ENCODE peak calls at places on chromosomes 7 and 10, in four cellular contexts. J, W, C and P are unnamed samples. For H3K4me1 and H3K27me3, the result is how much of the 10 kb centered on the place peaks cover.

GRCh38 chr10:128759174-128759573 is 633.0 kb upstream of the MKI67 start:
- DNase-seq in J (no peak), W (no peak), C (no peak), P (no peak)

GRCh38 chr10:52484426-52485065 is 170.5 kb downstream of the DKK1 start:
- DNase-seq in W (no peak), C (no peak), J (no peak), P (no peak)

GRCh38 chr7:4302203-4302905 is 379.7 kb upstream of the FOXK1 start:
- DNase-seq in W (no peak), C (no peak), J (no peak), P (no peak)

GRCh38 chr7:85004402-85004801 is 182.5 kb downstream of the SEMA3D start:
- DNase-seq in J (no peak), W (no peak), C (no peak), P (no peak)

GRCh38 chr7:95687759-95688343 is 84.5 kb upstream of the DYNC1I1 start:
- DNase-seq in J (peak), W (no peak), C (no peak), P (no peak)

GRCh38 chr10:30671011-30671616 is 41.6 kb upstream of the LYZL2 start:
- DNase-seq in W (peak), C (no peak), J (peak), P (no peak)

GRCh38 chr10:79982861-79983260 is 34.0 kb upstream of the SFTPD start:
- DNase-seq in W (no peak), C (no peak), J (no peak), P (no peak)

GRCh38 chr7:26365897-26366267 is 74.2 kb downstream of the SNX10 start:
- DNase-seq in J (no peak), C (no peak), W (no peak), P (no peak)

GRCh38 chr10:12097791-12098190 is 29.0 kb downstream of the DHTKD1 start:
- DNase-seq in J (no peak), C (no peak), W (no peak), P (no peak)

GRCh38 chr10:125225051-125225450 is 64.7 kb upstream of the CTBP2 start:
- DNase-seq in J (no peak), W (no peak), C (no peak), P (no peak)

GRCh38 chr7:2212906-2213305 is 19.8 kb downstream of the MAD1L1 start:
- DNase-seq in C (no peak), J (no peak), W (no peak), P (no peak)

GRCh38 chr10:22737587-22737986 is 23.2 kb upstream of the PIP4K2A start:
- DNase-seq in J (no peak), C (peak), W (no peak), P (no peak)

GRCh38 chr7:157000741-157001653 is 9.5 kb downstream of the MNX1 start:
- DNase-seq in J (no peak), C (no peak), W (no peak), P (no peak)

GRCh38 chr10:85658518-85658917 is 708.1 kb downstream of the GRID1 start:
- DNase-seq in C (no peak), W (no peak), J (no peak), P (no peak)

GRCh38 chr10:61992683-61993629 is 91.5 kb downstream of the ARID5B start:
- DNase-seq in C (peak), J (no peak), W (peak), P (peak)

GRCh38 chr7:17183630-17184328 is 114.7 kb upstream of the AHR start:
- DNase-seq in W (no peak), J (no peak), C (no peak), P (no peak)

GRCh38 chr7:97732567-97733275 is 835 bp downstream of the TAC1 start:
- DNase-seq in J (no peak), W (no peak), C (no peak), P (no peak)

GRCh38 chr7:23020742-23021401 is 6.9 kb upstream of the HYCC1 start:
- DNase-seq in W (no peak), J (peak), C (peak), P (no peak)

GRCh38 chr7:41886906-41887311 is 184.0 kb upstream of the INHBA start:
- DNase-seq in W (no peak), C (peak), J (no peak), P (peak)

GRCh38 chr7:29811597-29811996 is 5.3 kb downstream of the WIPF3 start:
- DNase-seq in C (no peak), J (no peak), W (no peak), P (no peak)

GRCh38 chr7:55251313-55251712 is 113.8 kb upstream of the LANCL2 start:
- DNase-seq in J (no peak), W (no peak), C (no peak), P (no peak)

GRCh38 chr7:50834679-50835078 is 52.0 kb upstream of the GRB10 start:
- DNase-seq in J (no peak), C (no peak), W (no peak), P (no peak)

GRCh38 chr7:100481466-100481865 is 2.3 kb upstream of the NYAP1 start:
- DNase-seq in J (no peak), W (no peak), C (no peak), P (no peak)

GRCh38 chr7:47940482-47941001 is 7.7 kb downstream of the PKD1L1 start:
- DNase-seq in W (no peak), J (no peak), C (peak), P (peak)

GRCh38 chr7:84450802-84451201 is 256.2 kb upstream of the SEMA3A start:
- DNase-seq in W (no peak), J (no peak), C (no peak), P (no peak)

GRCh38 chr7:55420535-55420934 is 55.4 kb downstream of the LANCL2 start:
- DNase-seq in C (no peak), J (no peak), W (no peak), P (no peak)

GRCh38 chr7:159028456-159029401 is 115.9 kb downstream of the VIPR2 start:
- DNase-seq in C (no peak), J (no peak), W (no peak), P (peak)

GRCh38 chr10:73893386-73893785 is 17.5 kb upstream of the PLAU start:
- DNase-seq in C (no peak), J (no peak), W (no peak), P (no peak)
- H3K4me1 ChIP-seq in C (under half), J (half or more), W (under half), P (under half)

GRCh38 chr7:121755818-121756501 is 117.0 kb upstream of the PTPRZ1 start:
- DNase-seq in J (no peak), C (no peak), W (no peak), P (no peak)

GRCh38 chr7:121755286-121755685 is 117.7 kb upstream of the PTPRZ1 start:
- DNase-seq in W (no peak), C (no peak), J (no peak), P (no peak)

GRCh38 chr7:121748546-121748945 is 124.4 kb upstream of the PTPRZ1 start:
- DNase-seq in W (no peak), J (no peak), C (no peak), P (no peak)

GRCh38 chr7:121753965-121754364 is 119.0 kb upstream of the PTPRZ1 start:
- DNase-seq in W (no peak), C (no peak), J (no peak), P (no peak)

DNA sequence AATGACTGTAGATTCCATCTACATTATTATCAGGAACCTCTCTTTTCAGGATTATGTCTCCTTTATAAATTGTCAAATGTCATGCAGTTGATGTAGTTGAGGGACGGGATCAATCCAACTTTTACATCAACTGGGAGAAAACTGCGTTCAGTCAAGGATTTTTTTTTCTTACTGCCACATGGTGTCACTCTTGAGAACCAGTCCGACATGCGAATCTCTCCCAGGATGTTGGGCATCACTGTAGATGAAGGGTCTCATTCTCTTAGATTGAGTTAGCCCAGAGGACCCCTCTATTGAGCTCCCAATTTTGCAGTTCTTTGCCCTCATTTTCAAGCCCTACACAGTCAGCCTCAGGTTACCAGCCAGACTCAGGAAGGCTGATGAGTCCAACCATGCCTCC is 120.3 kb upstream of the PTPRZ1 start:
- DNase-seq in J (peak), W (no peak), C (no peak), P (no peak)
- H3K27me3 ChIP-seq in J (under half), W (under half), C (under half), P (under half)

DNA sequence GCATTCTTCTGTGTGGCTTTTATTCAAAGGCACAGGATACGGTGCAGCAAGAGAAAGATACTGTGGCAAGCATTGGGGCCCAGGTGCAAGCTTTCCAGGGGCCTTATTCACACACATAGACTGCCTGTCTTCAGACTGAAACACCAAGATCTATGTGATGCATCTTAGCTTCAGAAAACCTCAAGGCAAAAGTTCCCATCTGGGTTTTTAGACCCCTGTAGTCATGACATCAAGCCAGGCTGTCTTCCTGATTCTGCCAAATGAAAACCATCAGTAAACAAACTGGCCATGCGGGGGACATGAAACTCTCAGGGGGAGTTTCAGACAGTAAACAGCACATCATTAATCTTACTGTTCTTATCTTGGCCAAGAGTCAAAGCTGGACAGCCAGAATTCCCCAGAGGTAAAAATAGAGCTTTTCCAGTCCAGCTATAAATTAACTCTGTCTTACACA is 9.8 kb downstream of the AGBL3 start:
- DNase-seq in C (no peak), W (no peak), J (no peak), P (no peak)
- H3K4me1 ChIP-seq in C (under half), W (under half), J (under half), P (under half)

GRCh38 chr7:150974468-150975391 is 3.4 kb downstream of the KCNH2 start:
- DNase-seq in C (peak), J (peak), W (peak), P (peak)

GRCh38 chr7:150976529-150977381 is 1.4 kb downstream of the KCNH2 start:
- DNase-seq in C (peak), J (no peak), W (no peak), P (peak)

GRCh38 chr7:150977382-150978135 is 562 bp downstream of the KCNH2 start:
- DNase-seq in W (no peak), C (no peak), J (no peak), P (no peak)

GRCh38 chr7:150973571-150974451 is 4.3 kb downstream of the KCNH2 start:
- DNase-seq in C (no peak), J (no peak), W (peak), P (no peak)

DNA sequence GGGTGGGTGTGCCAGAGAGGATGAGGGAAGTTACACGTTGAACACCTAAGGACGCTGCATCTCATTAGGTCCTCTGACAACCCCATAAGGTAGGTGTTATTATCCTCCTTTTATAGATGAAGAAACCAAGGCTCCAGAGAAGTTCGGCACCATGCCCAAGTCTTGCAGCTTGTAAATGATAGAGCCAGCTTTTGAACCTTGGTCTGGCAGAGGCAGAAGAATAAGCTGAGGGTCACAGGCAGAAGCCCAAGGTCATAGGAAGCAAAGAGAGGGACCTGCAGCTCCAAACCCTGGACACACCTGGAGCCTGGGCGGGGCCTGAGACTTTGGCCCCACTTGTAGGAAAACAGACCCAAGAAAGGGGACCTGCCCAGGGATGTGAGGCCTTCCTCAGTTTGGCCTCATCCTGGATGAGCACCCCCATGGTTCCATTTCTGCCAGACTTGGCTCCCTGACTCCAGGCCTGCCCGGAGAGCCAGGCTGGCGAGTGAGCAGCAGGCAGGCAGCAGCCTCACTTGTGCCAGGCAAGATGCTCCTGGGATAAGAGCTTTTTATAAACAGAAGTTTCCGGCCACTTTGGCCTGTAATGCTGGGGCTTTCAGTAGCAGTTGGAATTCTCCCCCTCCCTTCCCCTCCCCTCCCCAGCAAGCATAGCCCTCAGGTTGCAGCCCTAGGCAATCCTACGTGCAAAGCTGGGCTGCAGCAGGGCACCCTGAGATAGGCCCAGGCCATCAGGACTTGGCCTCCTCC is 2.4 kb downstream of the KCNH2 start:
- DNase-seq in W (no peak), J (no peak), C (no peak), P (peak)
- H3K27me3 ChIP-seq in W (under half), J (under half), C (half or more), P (half or more)

GRCh38 chr10:119675483-119676170 is 24.4 kb downstream of the BAG3 start:
- DNase-seq in W (no peak), J (no peak), C (no peak), P (no peak)

GRCh38 chr10:119671381-119671780 is 20.2 kb downstream of the BAG3 start:
- DNase-seq in J (no peak), C (no peak), W (no peak), P (no peak)

GRCh38 chr10:119670717-119671116 is 19.5 kb downstream of the BAG3 start:
- DNase-seq in C (no peak), W (no peak), J (no peak), P (no peak)

GRCh38 chr10:119672291-119672690 is 21.1 kb downstream of the BAG3 start:
- DNase-seq in J (no peak), W (no peak), C (no peak), P (no peak)

GRCh38 chr10:119673271-119673670 is 22.1 kb downstream of the BAG3 start:
- DNase-seq in C (no peak), W (no peak), J (no peak), P (no peak)
- H3K4me1 ChIP-seq in C (half or more), W (under half), J (under half), P (under half)

GRCh38 chr10:494556-494955 is 194.9 kb downstream of the DIP2C start:
- DNase-seq in J (no peak), W (no peak), C (no peak), P (no peak)
- H3K27me3 ChIP-seq in J (under half), W (under half), C (under half), P (under half)

GRCh38 chr10:24886281-24886680 is 66.1 kb downstream of the PRTFDC1 start:
- DNase-seq in W (no peak), C (no peak), J (no peak), P (no peak)
- H3K4me1 ChIP-seq in W (under half), C (under half), J (under half), P (under half)

DNA sequence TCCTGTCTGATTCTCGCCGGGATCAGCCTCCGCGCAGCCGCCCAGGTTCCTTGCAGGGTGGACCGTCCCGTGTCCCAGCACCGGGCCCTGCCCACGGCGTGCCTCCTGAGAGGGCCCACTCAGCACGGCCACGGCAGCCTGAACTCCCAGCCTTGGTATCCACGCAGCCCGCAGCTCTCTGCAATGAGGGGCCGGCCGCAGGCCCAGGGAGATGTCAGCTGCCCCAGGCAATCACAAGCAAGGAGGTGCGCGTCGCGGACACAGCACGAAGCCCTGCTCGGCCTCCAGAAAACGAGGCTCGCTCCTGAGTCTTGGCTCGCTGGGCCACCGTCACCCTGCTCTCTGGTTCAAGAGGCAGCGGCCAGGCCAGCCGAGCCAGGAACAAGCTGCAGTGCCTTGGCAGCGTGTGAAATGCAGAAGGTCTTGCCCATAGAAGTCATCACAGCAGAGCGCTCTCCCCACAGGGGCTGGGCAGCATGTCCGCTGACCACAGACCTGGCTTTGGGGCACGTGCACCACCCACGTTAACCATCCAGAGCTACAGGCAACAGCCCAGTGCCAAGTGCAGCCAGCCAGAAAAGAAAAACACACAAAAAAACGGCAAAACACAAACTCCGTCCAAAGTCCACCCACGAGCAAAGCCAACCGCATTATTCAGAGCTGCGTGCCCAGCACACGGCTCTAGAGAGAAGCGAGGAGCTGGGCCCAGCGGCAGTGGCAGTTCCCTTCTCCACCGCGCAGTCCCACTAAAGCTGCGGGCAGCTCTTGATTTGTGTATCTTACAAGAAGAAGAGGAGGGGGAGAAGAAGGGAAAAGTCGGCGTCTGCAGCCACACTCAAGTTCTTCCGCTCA is 13.9 kb downstream of the GPER1 start:
- DNase-seq in J (no peak), W (no peak), C (no peak), P (no peak)
- H3K27me3 ChIP-seq in J (under half), W (under half), C (under half), P (under half)